ENCODE peak calls at places on chromosomes 16 and 17, in six cellular contexts. C is stimulated activated CD4-positive, alpha-beta T cell treated with anti-CD3 and anti-CD28 coated beads, TNF-alpha, amount 100 ng/mL, for 4 hours; S is progenitor cell of endocrine pancreas; D is prostate gland; N is lung microvascular endothelial cell; J is NCI-H524. U is an unnamed sample.

GRCh38 chr17:67818110-67819002 is 6.9 kb upstream of the BPTF start:
- DNase-seq in C (no peak), N (no peak), S (no peak), J (no peak), D (no peak), U (no peak)

GRCh38 chr17:76997981-76998531 is 129.9 kb downstream of the MGAT5B start:
- DNase-seq in J (no peak), N (no peak), S (no peak), D (no peak), C (peak; percentile 10), U (no peak)

GRCh38 chr17:13806023-13806553 is 204.4 kb upstream of the HS3ST3A1 start:
- DNase-seq in C (no peak), J (no peak), D (no peak), S (no peak), N (no peak), U (no peak)

GRCh38 chr16:72913551-72913950 is 134.4 kb downstream of the ZFHX3 start:
- DNase-seq in D (peak; percentile 49), S (no peak), C (no peak), N (no peak), J (no peak), U (no peak)

GRCh38 chr17:37506678-37507077 is 17.0 kb downstream of the DUSP14 start:
- DNase-seq in D (no peak), J (peak; percentile 91), C (no peak), S (no peak), N (peak; percentile 40), U (no peak)

GRCh38 chr17:46732754-46733398 is 85.6 kb downstream of the WNT3 start:
- DNase-seq in N (no peak), J (no peak), D (no peak), C (no peak), S (no peak), U (peak; percentile 4)

GRCh38 chr17:31329221-31329620 is 7.8 kb upstream of the EVI2A start:
- DNase-seq in D (no peak), J (no peak), S (no peak), N (no peak), C (no peak), U (no peak)

GRCh38 chr16:24088011-24088410 is 168.1 kb upstream of the CACNG3 start:
- DNase-seq in D (no peak), S (no peak), N (no peak), C (no peak), J (no peak), U (no peak)

GRCh38 chr17:34306466-34306865 is 12.8 kb upstream of the CCL8 start:
- DNase-seq in J (no peak), S (no peak), C (no peak), N (peak; percentile 57), D (no peak), U (no peak)

GRCh38 chr17:41540921-41541625 is 13.0 kb upstream of the KRT19 start:
- DNase-seq in D (no peak), C (no peak), N (no peak), S (no peak), J (no peak), U (no peak)